ENCODE peak calls at places on chromosomes 2 and 18, in ten cellular contexts. One of them, this sample, is unnamed.

GRCh38 chr2:38465789-38466127 is 88.7 kb upstream of the ATL2 start:
- DNase-seq in kidney epithelial cell: no peak
- DNase-seq in epithelial cell of proximal tubule: no peak
- DNase-seq in Peyer's patch: peak
- DNase-seq in coronary artery: no peak
- DNase-seq in GM04503: no peak
- DNase-seq in cerebellar nuclear complex: no peak
- DNase-seq in left lung: no peak
- DNase-seq in WERI-Rb-1: peak
- DNase-seq in AG10803: peak
- DNase-seq in this sample: peak

GRCh38 chr2:237440819-237441281 is 26.9 kb upstream of the COL6A3 start:
- DNase-seq in cerebellar nuclear complex: no peak
- DNase-seq in coronary artery: no peak
- DNase-seq in GM04503: no peak
- DNase-seq in AG10803: peak
- DNase-seq in left lung: no peak
- DNase-seq in epithelial cell of proximal tubule: no peak
- DNase-seq in Peyer's patch: no peak
- DNase-seq in kidney epithelial cell: no peak
- DNase-seq in WERI-Rb-1: no peak
- DNase-seq in this sample: no peak

GRCh38 chr18:42052137-42052708 is 97.2 kb downstream of the PIK3C3 start:
- DNase-seq in cerebellar nuclear complex: peak
- DNase-seq in GM04503: no peak
- DNase-seq in epithelial cell of proximal tubule: no peak
- DNase-seq in kidney epithelial cell: no peak
- DNase-seq in left lung: no peak
- DNase-seq in coronary artery: no peak
- DNase-seq in AG10803: peak
- DNase-seq in WERI-Rb-1: no peak
- DNase-seq in Peyer's patch: no peak
- DNase-seq in this sample: peak

GRCh38 chr2:135913726-135914365 is 37.6 kb upstream of the MCM6 start:
- DNase-seq in AG10803: peak
- DNase-seq in coronary artery: no peak
- DNase-seq in Peyer's patch: no peak
- DNase-seq in WERI-Rb-1: no peak
- DNase-seq in left lung: no peak
- DNase-seq in cerebellar nuclear complex: no peak
- DNase-seq in epithelial cell of proximal tubule: peak
- DNase-seq in kidney epithelial cell: no peak
- DNase-seq in GM04503: no peak
- DNase-seq in this sample: peak

GRCh38 chr18:22773944-22774343 is 159.2 kb upstream of the RBBP8 start:
- DNase-seq in AG10803: no peak
- DNase-seq in WERI-Rb-1: no peak
- DNase-seq in GM04503: no peak
- DNase-seq in left lung: no peak
- DNase-seq in cerebellar nuclear complex: no peak
- DNase-seq in kidney epithelial cell: no peak
- DNase-seq in epithelial cell of proximal tubule: no peak
- DNase-seq in coronary artery: no peak
- DNase-seq in Peyer's patch: no peak
- DNase-seq in this sample: no peak

GRCh38 chr2:239950144-239950920 is 74.8 kb downstream of the NDUFA10 start:
- DNase-seq in GM04503: no peak
- DNase-seq in kidney epithelial cell: no peak
- DNase-seq in coronary artery: no peak
- DNase-seq in left lung: peak
- DNase-seq in WERI-Rb-1: no peak
- DNase-seq in epithelial cell of proximal tubule: no peak
- DNase-seq in cerebellar nuclear complex: no peak
- DNase-seq in AG10803: no peak
- DNase-seq in Peyer's patch: no peak
- DNase-seq in this sample: no peak

GRCh38 chr2:217749009-217749408 is 253.8 kb downstream of the TNS1 start:
- DNase-seq in left lung: no peak
- DNase-seq in GM04503: no peak
- DNase-seq in AG10803: no peak
- DNase-seq in WERI-Rb-1: no peak
- DNase-seq in kidney epithelial cell: no peak
- DNase-seq in coronary artery: no peak
- DNase-seq in epithelial cell of proximal tubule: no peak
- DNase-seq in Peyer's patch: no peak
- DNase-seq in cerebellar nuclear complex: peak
- DNase-seq in this sample: no peak

GRCh38 chr2:38601463-38602135 is 1.1 kb downstream of the HNRNPLL start:
- DNase-seq in Peyer's patch: peak
- DNase-seq in GM04503: no peak
- DNase-seq in coronary artery: no peak
- DNase-seq in kidney epithelial cell: no peak
- DNase-seq in left lung: no peak
- DNase-seq in AG10803: peak
- DNase-seq in cerebellar nuclear complex: no peak
- DNase-seq in epithelial cell of proximal tubule: peak
- DNase-seq in WERI-Rb-1: no peak
- DNase-seq in this sample: peak

GRCh38 chr2:239111401-239112100 is 263.7 kb downstream of the TWIST2 start:
- DNase-seq in kidney epithelial cell: no peak
- DNase-seq in GM04503: no peak
- DNase-seq in AG10803: no peak
- DNase-seq in left lung: peak
- DNase-seq in coronary artery: no peak
- DNase-seq in Peyer's patch: no peak
- DNase-seq in WERI-Rb-1: no peak
- DNase-seq in cerebellar nuclear complex: no peak
- DNase-seq in epithelial cell of proximal tubule: no peak
- DNase-seq in this sample: no peak

GRCh38 chr2:44639399-44639798 is 277.7 kb downstream of the CAMKMT start:
- DNase-seq in kidney epithelial cell: no peak
- DNase-seq in AG10803: no peak
- DNase-seq in GM04503: no peak
- DNase-seq in cerebellar nuclear complex: no peak
- DNase-seq in epithelial cell of proximal tubule: no peak
- DNase-seq in Peyer's patch: no peak
- DNase-seq in left lung: no peak
- DNase-seq in coronary artery: no peak
- DNase-seq in WERI-Rb-1: no peak
- DNase-seq in this sample: no peak

GRCh38 chr18:74416124-74416523 is 41.0 kb downstream of the DIPK1C start:
- DNase-seq in AG10803: no peak
- DNase-seq in Peyer's patch: peak
- DNase-seq in coronary artery: no peak
- DNase-seq in cerebellar nuclear complex: no peak
- DNase-seq in epithelial cell of proximal tubule: no peak
- DNase-seq in kidney epithelial cell: no peak
- DNase-seq in WERI-Rb-1: no peak
- DNase-seq in GM04503: no peak
- DNase-seq in left lung: no peak
- DNase-seq in this sample: no peak

GRCh38 chr18:56291229-56291796 is 347.1 kb downstream of the TXNL1 start:
- DNase-seq in epithelial cell of proximal tubule: no peak
- DNase-seq in GM04503: no peak
- DNase-seq in WERI-Rb-1: no peak
- DNase-seq in coronary artery: no peak
- DNase-seq in kidney epithelial cell: no peak
- DNase-seq in AG10803: no peak
- DNase-seq in left lung: no peak
- DNase-seq in cerebellar nuclear complex: no peak
- DNase-seq in Peyer's patch: no peak
- DNase-seq in this sample: no peak

GRCh38 chr2:112547333-112547732 is 5.1 kb downstream of the POLR1B start:
- DNase-seq in Peyer's patch: no peak
- DNase-seq in left lung: no peak
- DNase-seq in GM04503: peak
- DNase-seq in kidney epithelial cell: peak
- DNase-seq in cerebellar nuclear complex: no peak
- DNase-seq in AG10803: peak
- DNase-seq in WERI-Rb-1: no peak
- DNase-seq in epithelial cell of proximal tubule: peak
- DNase-seq in coronary artery: no peak
- DNase-seq in this sample: no peak

GRCh38 chr18:3669376-3669775 is 219.4 kb downstream of the TGIF1 start:
- DNase-seq in GM04503: no peak
- DNase-seq in coronary artery: no peak
- DNase-seq in Peyer's patch: no peak
- DNase-seq in left lung: no peak
- DNase-seq in epithelial cell of proximal tubule: no peak
- DNase-seq in kidney epithelial cell: no peak
- DNase-seq in WERI-Rb-1: no peak
- DNase-seq in cerebellar nuclear complex: no peak
- DNase-seq in AG10803: no peak
- DNase-seq in this sample: no peak

GRCh38 chr2:207166349-207167128 is 791 bp upstream of the KLF7 start:
- DNase-seq in Peyer's patch: peak
- DNase-seq in left lung: peak
- DNase-seq in coronary artery: peak
- DNase-seq in WERI-Rb-1: peak
- DNase-seq in GM04503: no peak
- DNase-seq in AG10803: peak
- DNase-seq in kidney epithelial cell: no peak
- DNase-seq in cerebellar nuclear complex: no peak
- DNase-seq in epithelial cell of proximal tubule: no peak
- DNase-seq in this sample: peak

GRCh38 chr2:188601391-188601790 is 309.7 kb downstream of the GULP1 start:
- DNase-seq in WERI-Rb-1: no peak
- DNase-seq in epithelial cell of proximal tubule: no peak
- DNase-seq in cerebellar nuclear complex: no peak
- DNase-seq in coronary artery: no peak
- DNase-seq in kidney epithelial cell: no peak
- DNase-seq in Peyer's patch: no peak
- DNase-seq in left lung: no peak
- DNase-seq in AG10803: no peak
- DNase-seq in GM04503: no peak
- DNase-seq in this sample: no peak

GRCh38 chr2:207289295-207290018 is 123.7 kb upstream of the KLF7 start:
- DNase-seq in epithelial cell of proximal tubule: no peak
- DNase-seq in Peyer's patch: no peak
- DNase-seq in WERI-Rb-1: no peak
- DNase-seq in coronary artery: no peak
- DNase-seq in cerebellar nuclear complex: no peak
- DNase-seq in kidney epithelial cell: no peak
- DNase-seq in left lung: no peak
- DNase-seq in GM04503: no peak
- DNase-seq in AG10803: no peak
- DNase-seq in this sample: no peak

GRCh38 chr18:63175264-63175663 is 144.3 kb downstream of the BCL2 start:
- DNase-seq in left lung: no peak
- DNase-seq in GM04503: no peak
- DNase-seq in Peyer's patch: no peak
- DNase-seq in WERI-Rb-1: no peak
- DNase-seq in kidney epithelial cell: no peak
- DNase-seq in cerebellar nuclear complex: no peak
- DNase-seq in AG10803: no peak
- DNase-seq in coronary artery: no peak
- DNase-seq in epithelial cell of proximal tubule: no peak
- DNase-seq in this sample: no peak

GRCh38 chr2:46232860-46233259 is 64.3 kb upstream of the EPAS1 start:
- DNase-seq in AG10803: peak
- DNase-seq in Peyer's patch: no peak
- DNase-seq in left lung: no peak
- DNase-seq in cerebellar nuclear complex: no peak
- DNase-seq in WERI-Rb-1: no peak
- DNase-seq in GM04503: no peak
- DNase-seq in coronary artery: no peak
- DNase-seq in kidney epithelial cell: no peak
- DNase-seq in epithelial cell of proximal tubule: no peak
- DNase-seq in this sample: no peak

GRCh38 chr2:132439703-132440398 is 23.2 kb downstream of the GPR39 start:
- DNase-seq in kidney epithelial cell: no peak
- DNase-seq in GM04503: no peak
- DNase-seq in coronary artery: no peak
- DNase-seq in epithelial cell of proximal tubule: no peak
- DNase-seq in WERI-Rb-1: no peak
- DNase-seq in Peyer's patch: no peak
- DNase-seq in left lung: no peak
- DNase-seq in cerebellar nuclear complex: no peak
- DNase-seq in AG10803: peak
- DNase-seq in this sample: no peak

GRCh38 chr2:73112026-73112912 is 479 bp downstream of the RAB11FIP5 start:
- DNase-seq in left lung: peak
- DNase-seq in coronary artery: no peak
- DNase-seq in Peyer's patch: peak
- DNase-seq in GM04503: no peak
- DNase-seq in WERI-Rb-1: peak
- DNase-seq in kidney epithelial cell: no peak
- DNase-seq in cerebellar nuclear complex: no peak
- DNase-seq in epithelial cell of proximal tubule: no peak
- DNase-seq in AG10803: peak
- DNase-seq in this sample: no peak

GRCh38 chr18:11566236-11566965 is 43.0 kb upstream of the SLC35G4 start:
- DNase-seq in cerebellar nuclear complex: no peak
- DNase-seq in GM04503: no peak
- DNase-seq in kidney epithelial cell: no peak
- DNase-seq in left lung: no peak
- DNase-seq in Peyer's patch: no peak
- DNase-seq in WERI-Rb-1: no peak
- DNase-seq in AG10803: no peak
- DNase-seq in coronary artery: no peak
- DNase-seq in epithelial cell of proximal tubule: no peak
- DNase-seq in this sample: no peak

GRCh38 chr2:26458365-26459042 is 19.4 kb downstream of the OTOF start:
- DNase-seq in AG10803: no peak
- DNase-seq in WERI-Rb-1: no peak
- DNase-seq in epithelial cell of proximal tubule: no peak
- DNase-seq in kidney epithelial cell: no peak
- DNase-seq in cerebellar nuclear complex: no peak
- DNase-seq in Peyer's patch: peak
- DNase-seq in coronary artery: no peak
- DNase-seq in left lung: no peak
- DNase-seq in GM04503: no peak
- DNase-seq in this sample: no peak

GRCh38 chr2:12119841-12120240 is 373.4 kb downstream of the LPIN1 start:
- DNase-seq in Peyer's patch: no peak
- DNase-seq in left lung: no peak
- DNase-seq in coronary artery: no peak
- DNase-seq in WERI-Rb-1: no peak
- DNase-seq in cerebellar nuclear complex: no peak
- DNase-seq in epithelial cell of proximal tubule: no peak
- DNase-seq in GM04503: peak
- DNase-seq in AG10803: peak
- DNase-seq in kidney epithelial cell: no peak
- DNase-seq in this sample: no peak

GRCh38 chr2:208227581-208228232 is 27.2 kb downstream of the IDH1 start:
- DNase-seq in kidney epithelial cell: no peak
- DNase-seq in coronary artery: no peak
- DNase-seq in Peyer's patch: no peak
- DNase-seq in epithelial cell of proximal tubule: no peak
- DNase-seq in left lung: no peak
- DNase-seq in WERI-Rb-1: no peak
- DNase-seq in cerebellar nuclear complex: no peak
- DNase-seq in AG10803: no peak
- DNase-seq in GM04503: no peak
- DNase-seq in this sample: no peak

GRCh38 chr2:171272039-171272438 is 111.3 kb upstream of the TLK1 start:
- DNase-seq in GM04503: peak
- DNase-seq in coronary artery: no peak
- DNase-seq in cerebellar nuclear complex: peak
- DNase-seq in left lung: no peak
- DNase-seq in AG10803: peak
- DNase-seq in Peyer's patch: no peak
- DNase-seq in WERI-Rb-1: no peak
- DNase-seq in epithelial cell of proximal tubule: peak
- DNase-seq in kidney epithelial cell: peak
- DNase-seq in this sample: peak

GRCh38 chr2:208033701-208034502 is 8.6 kb upstream of the PLEKHM3 start:
- DNase-seq in coronary artery: no peak
- DNase-seq in WERI-Rb-1: peak
- DNase-seq in epithelial cell of proximal tubule: peak
- DNase-seq in kidney epithelial cell: peak
- DNase-seq in left lung: no peak
- DNase-seq in AG10803: no peak
- DNase-seq in GM04503: no peak
- DNase-seq in Peyer's patch: peak
- DNase-seq in cerebellar nuclear complex: no peak
- DNase-seq in this sample: peak

This sample was measured in OCI-M1.